ENCODE peak calls at places on chromosome 16, in six cellular contexts. V is HepG2, S is HCT116, B is A549, O is NB4, J is WTC11. L is an unnamed sample.

GRCh38 chr16:81876273-81876900 is 97.3 kb downstream of the PLCG2 start:
- DNase-seq in V (no peak), S (no peak), B (no peak), O (no peak), J (no peak), L (no peak)

GRCh38 chr16:83802135-83802534 is 5.6 kb upstream of the HSBP1 start:
- DNase-seq in B (no peak), O (no peak), S (no peak), J (no peak), V (no peak), L (peak; percentile 75)

GRCh38 chr16:8849411-8850011 is 19.3 kb downstream of the CARHSP1 start:
- DNase-seq in B (no peak), O (peak; percentile 81), V (no peak), J (no peak), S (no peak), L (no peak)

GRCh38 chr16:88282221-88283041 is 100.3 kb upstream of the ZNF469 start:
- DNase-seq in V (no peak), J (no peak), B (no peak), O (peak; percentile 15), S (no peak), L (no peak)

GRCh38 chr16:11072420-11073153 is 128.2 kb downstream of the CLEC16A start:
- DNase-seq in V (no peak), J (no peak), B (no peak), O (no peak), S (no peak), L (no peak)

GRCh38 chr16:23306199-23307100 is 4.3 kb downstream of the SCNN1B start:
- DNase-seq in V (no peak), O (no peak), B (no peak), S (no peak), J (no peak), L (no peak)

GRCh38 chr16:85949787-85950186 is 50.8 kb downstream of the IRF8 start:
- DNase-seq in B (no peak), S (no peak), V (no peak), O (no peak), J (no peak), L (no peak)

GRCh38 chr16:65196696-65197095 is 74.8 kb upstream of the CDH11 start:
- DNase-seq in J (no peak), B (no peak), S (no peak), O (no peak), V (no peak), L (no peak)

GRCh38 chr16:20803192-20803560 is 3.1 kb downstream of the ERI2 start:
- DNase-seq in S (no peak), J (no peak), O (no peak), V (no peak), B (no peak), L (peak; percentile 15)

GRCh38 chr16:81350306-81350615 is 35.5 kb downstream of the GAN start:
- DNase-seq in J (no peak), S (no peak), O (peak; percentile 13), V (no peak), B (no peak), L (no peak)

GRCh38 chr16:83356266-83356665 is 451.5 kb upstream of the HSBP1 start:
- DNase-seq in O (peak; percentile 59), S (peak; percentile 29), V (peak; percentile 56), B (peak; percentile 47), J (peak; percentile 15), L (peak; percentile 70)

GRCh38 chr16:68031951-68032350 is 8.9 kb downstream of the DUS2 start:
- DNase-seq in J (no peak), S (peak; percentile 36), O (no peak), V (no peak), B (no peak), L (no peak)

GRCh38 chr16:79602615-79603014 is 2.1 kb upstream of the MAF start:
- DNase-seq in J (no peak), S (no peak), V (no peak), O (no peak), B (no peak), L (no peak)

GRCh38 chr16:10428433-10429168 is 42.7 kb downstream of the ATF7IP2 start:
- DNase-seq in B (no peak), O (no peak), V (no peak), J (no peak), S (no peak), L (no peak)

GRCh38 chr16:9061358-9061813 is 30.1 kb upstream of the HAPSTR1 start:
- DNase-seq in O (no peak), J (no peak), V (no peak), S (no peak), B (no peak), L (no peak)

GRCh38 chr16:48113471-48113870 is 42.3 kb downstream of the ABCC12 start:
- DNase-seq in V (peak; percentile 12), S (no peak), J (peak; percentile 44), O (no peak), B (no peak), L (no peak)

GRCh38 chr16:4800290-4801041 is 2.0 kb downstream of the ROGDI start:
- DNase-seq in J (no peak), B (no peak), S (no peak), O (peak; percentile 99), V (peak; percentile 56), L (no peak)

GRCh38 chr16:33877-34707 is 19.3 kb downstream of the POLR3K start:
- DNase-seq in O (no peak), J (no peak), V (no peak), B (no peak), S (no peak), L (no peak)

GRCh38 chr16:86827521-86827920 is 249.2 kb downstream of the FOXL1 start:
- DNase-seq in S (no peak), J (no peak), B (no peak), O (no peak), V (no peak), L (peak; percentile 67)

GRCh38 chr16:86272744-86273143 is 237.6 kb upstream of the FOXF1 start:
- DNase-seq in B (no peak), O (no peak), S (no peak), J (no peak), V (no peak), L (no peak)

GRCh38 chr16:80369559-80369958 is 171.2 kb upstream of the DYNLRB2 start:
- DNase-seq in V (peak; percentile 23), B (peak; percentile 31), O (peak; percentile 8), S (no peak), J (peak; percentile 45), L (peak; percentile 37)

GRCh38 chr16:22347100-22347820 is 27.2 kb downstream of the CDR2 start:
- DNase-seq in V (no peak), J (no peak), B (no peak), O (no peak), S (no peak), L (no peak)

GRCh38 chr16:4494746-4495490 is 18.7 kb downstream of the HMOX2 start:
- DNase-seq in S (peak; percentile 81), B (no peak), V (no peak), O (no peak), J (no peak), L (no peak)

DNA sequence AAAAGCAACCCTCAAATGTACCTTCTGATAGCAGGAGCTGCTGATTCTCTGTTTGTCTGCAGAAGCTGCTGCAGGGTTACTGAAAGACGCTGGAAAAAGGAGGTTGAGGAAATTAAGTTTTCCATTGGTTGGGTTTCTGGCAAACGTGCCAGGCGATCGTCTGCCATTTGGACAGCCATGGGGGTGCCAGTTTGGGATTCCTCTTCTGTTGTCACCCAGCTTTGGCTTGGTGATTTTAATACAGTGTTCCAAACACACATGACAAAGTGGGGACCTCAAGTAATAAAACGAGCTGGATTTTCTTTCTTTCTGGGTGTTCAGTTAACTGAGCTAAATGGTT is 185.5 kb upstream of the ZFHX3 start:
- DNase-seq in V (no peak), J (no peak), B (no peak), S (no peak), O (no peak), L (no peak)
- TF ChIP-seq MAX in V (no peak), J (no peak), B (no peak), S (no peak), O (no peak), L (no peak)

DNA sequence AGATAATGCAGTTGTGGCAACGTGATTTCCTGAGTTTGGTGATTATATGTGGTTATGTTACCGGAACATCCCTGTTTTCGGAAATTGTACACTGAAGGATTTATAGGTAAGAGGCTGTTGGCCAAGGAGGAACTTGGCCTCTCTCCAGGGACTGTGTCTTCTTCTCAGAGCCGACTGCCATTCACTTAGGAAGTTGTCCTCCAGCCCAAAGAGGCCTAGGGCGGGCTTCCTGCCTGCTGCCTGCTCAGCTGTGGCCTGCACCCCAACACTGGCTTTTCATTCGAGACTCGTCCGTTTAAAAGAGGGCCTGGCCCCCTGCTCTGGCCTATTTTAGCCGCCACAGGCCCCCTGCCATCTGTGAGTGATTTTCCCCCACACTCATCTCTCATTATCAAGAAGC is 64.3 kb downstream of the ZDHHC7 start:
- DNase-seq in O (peak; percentile 90), V (no peak), S (no peak), B (no peak), J (no peak), L (peak; percentile 18)
- TF ChIP-seq MAX in O (no peak), V (no peak), S (no peak), B (no peak), J (no peak), L (no peak)

GRCh38 chr16:27174798-27175197 is 28.5 kb upstream of the KDM8 start:
- DNase-seq in O (no peak), B (peak; percentile 52), J (no peak), S (no peak), V (no peak), L (no peak)

GRCh38 chr16:27174007-27174406 is 29.3 kb upstream of the KDM8 start:
- DNase-seq in S (no peak), V (no peak), O (peak; percentile 34), B (no peak), J (no peak), L (no peak)

GRCh38 chr16:27179500-27180072 is 23.7 kb upstream of the KDM8 start:
- DNase-seq in S (peak; percentile 58), J (peak; percentile 92), B (peak; percentile 58), O (peak; percentile 86), V (peak; percentile 72), L (peak; percentile 77)

GRCh38 chr16:27175888-27176287 is 27.4 kb upstream of the KDM8 start:
- DNase-seq in V (no peak), S (no peak), B (no peak), O (peak; percentile 24), J (no peak), L (no peak)

GRCh38 chr16:27177031-27177774 is 26.1 kb upstream of the KDM8 start:
- DNase-seq in O (no peak), J (no peak), V (no peak), B (no peak), S (no peak), L (peak; percentile 52)
- TF ChIP-seq MAX in O (no peak), J (no peak), V (no peak), B (peak; percentile 35), S (no peak), L (no peak)

GRCh38 chr16:2967211-2967631 is 1.9 kb upstream of the PAQR4 start:
- DNase-seq in B (no peak), J (no peak), V (no peak), S (no peak), O (no peak), L (no peak)

GRCh38 chr16:2968368-2968737 is 795 bp upstream of the PAQR4 start:
- DNase-seq in J (no peak), O (no peak), S (peak; percentile 63), B (no peak), V (no peak), L (no peak)

GRCh38 chr16:2966803-2967184 is 2.4 kb upstream of the PAQR4 start:
- DNase-seq in O (no peak), B (no peak), J (peak; percentile 37), V (no peak), S (no peak), L (no peak)

GRCh38 chr16:2968738-2969544 is at the start of gene PAQR4:
- DNase-seq in B (peak; percentile 84), S (peak; percentile 82), O (peak; percentile 92), V (peak; percentile 80), J (peak; percentile 89), L (peak; percentile 88)

GRCh38 chr16:2967721-2968161 is 1.4 kb upstream of the PAQR4 start:
- DNase-seq in O (no peak), V (no peak), B (no peak), J (no peak), S (no peak), L (no peak)
- TF ChIP-seq MAX in O (no peak), V (no peak), B (no peak), J (no peak), S (no peak), L (no peak)